ENCODE peak calls at places on chromosomes 2 and 18, in five cellular contexts. Z, H, M, S and A are unnamed samples.

GRCh38 chr2:9984217-9984739 is 32.8 kb downstream of the GRHL1 start:
- DNase-seq in Z (no peak), H (peak), M (peak), S (peak), A (no peak)

GRCh38 chr2:187319441-187320108 is 128.5 kb downstream of the CALCRL start:
- DNase-seq in Z (no peak), H (no peak), M (no peak), S (no peak), A (no peak)

GRCh38 chr18:2814928-2815327 is 31.9 kb upstream of the EMILIN2 start:
- DNase-seq in Z (no peak), H (no peak), M (no peak), S (no peak), A (no peak)

GRCh38 chr2:17877811-17878221 is 651 bp upstream of the KCNS3 start:
- DNase-seq in Z (no peak), H (no peak), M (peak), S (no peak), A (peak)

GRCh38 chr2:96264656-96265348 is 995 bp downstream of the TMEM127 start:
- DNase-seq in Z (peak), H (peak), M (peak), S (no peak), A (peak)

GRCh38 chr2:68667371-68667770 is 24.0 kb downstream of the PROKR1 start:
- DNase-seq in Z (no peak), H (no peak), M (no peak), S (no peak), A (no peak)

GRCh38 chr18:12038661-12039417 is 54.8 kb upstream of the ANKRD62 start:
- DNase-seq in Z (peak), H (peak), M (peak), S (peak), A (peak)

GRCh38 chr18:77052297-77052645 is 80.3 kb downstream of the MBP start:
- DNase-seq in Z (no peak), H (no peak), M (no peak), S (no peak), A (no peak)

GRCh38 chr2:43343573-43344304 is 117.3 kb upstream of the ZFP36L2 start:
- DNase-seq in Z (peak), H (no peak), M (peak), S (no peak), A (peak)

GRCh38 chr2:27212626-27213471 is 781 bp upstream of the SLC5A6 start:
- DNase-seq in Z (no peak), H (peak), M (peak), S (no peak), A (peak)

GRCh38 chr2:231069379-231070054 is 12.8 kb downstream of the PSMD1 start:
- DNase-seq in Z (no peak), H (no peak), M (peak), S (no peak), A (no peak)

GRCh38 chr2:207189040-207189439 is 23.3 kb upstream of the KLF7 start:
- DNase-seq in Z (no peak), H (no peak), M (no peak), S (no peak), A (no peak)

GRCh38 chr18:59617468-59617932 is 79.7 kb downstream of the CCBE1 start:
- DNase-seq in Z (no peak), H (no peak), M (no peak), S (no peak), A (no peak)

GRCh38 chr2:181781082-181781786 is 100.9 kb upstream of the NEUROD1 start:
- DNase-seq in Z (no peak), H (no peak), M (no peak), S (no peak), A (peak)
- H3K27ac ChIP-seq in Z (no peak), H (no peak), M (peak), S (no peak), A (peak)

DNA sequence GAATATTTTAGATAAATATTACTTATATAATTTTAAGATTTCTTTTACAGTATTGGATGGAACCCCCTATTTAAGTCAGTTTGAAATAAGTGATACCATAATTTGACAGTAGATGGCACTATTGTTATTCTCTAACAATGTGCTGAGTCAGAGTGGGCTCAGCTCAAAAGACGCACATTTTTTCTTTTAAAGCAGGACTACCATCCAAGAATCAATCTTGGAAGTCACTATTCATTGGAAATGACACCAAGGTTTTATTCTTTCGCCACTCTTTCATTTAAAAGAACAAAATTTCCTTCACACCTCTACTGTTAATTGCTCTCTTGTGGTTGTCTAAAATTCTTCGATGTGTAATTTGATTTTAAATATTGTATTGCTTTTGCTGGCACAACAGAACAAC is 32.6 kb upstream of the SPAG16 start:
- DNase-seq in Z (no peak), H (peak), M (peak), S (peak), A (no peak)
- H3K27ac ChIP-seq in Z (no peak), H (no peak), M (no peak), S (no peak), A (no peak)

GRCh38 chr2:46929612-46930011 is 14.0 kb upstream of the MCFD2 start:
- DNase-seq in Z (no peak), H (no peak), M (no peak), S (no peak), A (no peak)
- H3K27ac ChIP-seq in Z (no peak), H (no peak), M (no peak), S (no peak), A (no peak)

DNA sequence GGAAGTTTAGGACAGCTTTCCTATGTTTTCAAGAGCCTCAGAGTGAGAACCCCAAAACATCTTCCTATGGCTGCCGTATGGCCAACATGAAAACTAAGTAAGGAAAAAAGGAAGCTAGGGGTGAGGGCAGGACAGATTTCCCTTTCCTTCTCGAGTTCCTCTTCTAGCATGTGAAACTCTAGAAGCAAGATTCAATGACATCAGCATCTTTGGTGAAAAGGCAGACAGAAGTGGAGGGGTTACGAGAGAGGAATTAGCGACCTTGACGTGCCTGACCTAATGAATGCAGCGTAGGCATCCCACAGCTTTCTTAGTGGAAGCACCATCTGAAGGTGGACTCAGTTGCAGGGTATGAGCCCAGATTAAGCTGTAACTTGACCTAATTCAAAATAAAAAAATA is 47.9 kb upstream of the PELI1 start:
- DNase-seq in Z (no peak), H (no peak), M (no peak), S (no peak), A (no peak)
- H3K27ac ChIP-seq in Z (no peak), H (no peak), M (no peak), S (no peak), A (no peak)